ENCODE peak calls at places on chromosomes 2 and 18, in four cellular contexts. One of them, this sample, is unnamed.

GRCh38 chr2:177165103-177165583 is 47.5 kb upstream of the HNRNPA3 start:
- DNase-seq in prostate gland: no peak
- DNase-seq in mesenchymal stem cell: peak; percentile 59
- DNase-seq in OCI-LY7: peak; percentile 45
- DNase-seq in this sample: no peak

GRCh38 chr2:45879936-45880335 is 228.5 kb downstream of the PRKCE start:
- DNase-seq in mesenchymal stem cell: no peak
- DNase-seq in OCI-LY7: no peak
- DNase-seq in prostate gland: no peak
- DNase-seq in this sample: no peak

GRCh38 chr18:48672671-48673340 is 134.0 kb downstream of the CTIF start:
- DNase-seq in OCI-LY7: peak; percentile 71
- DNase-seq in mesenchymal stem cell: no peak
- DNase-seq in prostate gland: no peak
- DNase-seq in this sample: no peak

GRCh38 chr2:607709-608108 is 69.5 kb downstream of the TMEM18 start:
- DNase-seq in OCI-LY7: no peak
- DNase-seq in mesenchymal stem cell: no peak
- DNase-seq in prostate gland: no peak
- DNase-seq in this sample: no peak

GRCh38 chr18:47110875-47111274 is 39.4 kb downstream of the HDHD2 start:
- DNase-seq in prostate gland: no peak
- DNase-seq in mesenchymal stem cell: no peak
- DNase-seq in OCI-LY7: no peak
- DNase-seq in this sample: no peak

GRCh38 chr2:223053431-223054192 is 1.6 kb downstream of the KCNE4 start:
- DNase-seq in mesenchymal stem cell: peak; percentile 31
- DNase-seq in OCI-LY7: no peak
- DNase-seq in prostate gland: no peak
- DNase-seq in this sample: no peak

GRCh38 chr2:152094014-152094413 is 4.8 kb downstream of the CACNB4 start:
- DNase-seq in OCI-LY7: no peak
- DNase-seq in prostate gland: no peak
- DNase-seq in mesenchymal stem cell: no peak
- DNase-seq in this sample: no peak

GRCh38 chr18:58541137-58541788 is 87.6 kb downstream of the ALPK2 start:
- DNase-seq in OCI-LY7: no peak
- DNase-seq in mesenchymal stem cell: peak; percentile 35
- DNase-seq in prostate gland: no peak
- DNase-seq in this sample: peak; percentile 62

GRCh38 chr2:206452242-206452641 is 8.9 kb downstream of the ADAM23 start:
- DNase-seq in prostate gland: no peak
- DNase-seq in OCI-LY7: no peak
- DNase-seq in mesenchymal stem cell: no peak
- DNase-seq in this sample: no peak

GRCh38 chr2:30293303-30293912 is 62.1 kb downstream of the LBH start:
- DNase-seq in OCI-LY7: no peak
- DNase-seq in mesenchymal stem cell: peak; percentile 82
- DNase-seq in prostate gland: no peak
- DNase-seq in this sample: no peak

GRCh38 chr2:9033385-9034175 is 30.1 kb upstream of the MBOAT2 start:
- DNase-seq in mesenchymal stem cell: peak; percentile 13
- DNase-seq in OCI-LY7: no peak
- DNase-seq in prostate gland: no peak
- DNase-seq in this sample: peak; percentile 23
- H3K4me3 ChIP-seq in mesenchymal stem cell: no peak overlapping the region
- H3K4me3 ChIP-seq in OCI-LY7: no peak overlapping the region
- H3K4me3 ChIP-seq in prostate gland: no peak overlapping the region
- H3K4me3 ChIP-seq in this sample: no peak overlapping the region

DNA sequence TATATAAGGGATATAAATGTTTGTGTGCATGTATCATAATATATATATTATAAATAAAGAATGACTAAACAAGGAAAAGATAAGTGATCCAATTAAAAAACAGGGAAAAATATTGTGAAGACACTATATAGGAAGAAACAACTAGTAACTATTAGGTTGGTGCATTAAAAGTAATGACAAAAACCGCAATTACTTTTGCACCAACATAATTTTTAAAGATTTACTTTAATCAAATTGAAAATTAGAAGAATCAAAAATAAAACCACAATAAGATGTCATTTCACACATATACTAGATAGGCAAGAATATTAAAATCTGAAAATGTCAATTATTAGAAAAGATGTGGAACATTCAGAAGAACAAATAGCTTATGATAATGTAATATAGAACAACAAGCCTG is 595.9 kb downstream of the KCNJ3 start:
- DNase-seq in mesenchymal stem cell: no peak
- DNase-seq in OCI-LY7: no peak
- DNase-seq in prostate gland: no peak
- DNase-seq in this sample: no peak
- H3K36me3 ChIP-seq in mesenchymal stem cell: no peaks in the 10 kb centered on the region
- H3K36me3 ChIP-seq in OCI-LY7: no peaks in the 10 kb centered on the region
- H3K36me3 ChIP-seq in prostate gland: no peaks in the 10 kb centered on the region
- H3K36me3 ChIP-seq in this sample: no peaks in the 10 kb centered on the region

DNA sequence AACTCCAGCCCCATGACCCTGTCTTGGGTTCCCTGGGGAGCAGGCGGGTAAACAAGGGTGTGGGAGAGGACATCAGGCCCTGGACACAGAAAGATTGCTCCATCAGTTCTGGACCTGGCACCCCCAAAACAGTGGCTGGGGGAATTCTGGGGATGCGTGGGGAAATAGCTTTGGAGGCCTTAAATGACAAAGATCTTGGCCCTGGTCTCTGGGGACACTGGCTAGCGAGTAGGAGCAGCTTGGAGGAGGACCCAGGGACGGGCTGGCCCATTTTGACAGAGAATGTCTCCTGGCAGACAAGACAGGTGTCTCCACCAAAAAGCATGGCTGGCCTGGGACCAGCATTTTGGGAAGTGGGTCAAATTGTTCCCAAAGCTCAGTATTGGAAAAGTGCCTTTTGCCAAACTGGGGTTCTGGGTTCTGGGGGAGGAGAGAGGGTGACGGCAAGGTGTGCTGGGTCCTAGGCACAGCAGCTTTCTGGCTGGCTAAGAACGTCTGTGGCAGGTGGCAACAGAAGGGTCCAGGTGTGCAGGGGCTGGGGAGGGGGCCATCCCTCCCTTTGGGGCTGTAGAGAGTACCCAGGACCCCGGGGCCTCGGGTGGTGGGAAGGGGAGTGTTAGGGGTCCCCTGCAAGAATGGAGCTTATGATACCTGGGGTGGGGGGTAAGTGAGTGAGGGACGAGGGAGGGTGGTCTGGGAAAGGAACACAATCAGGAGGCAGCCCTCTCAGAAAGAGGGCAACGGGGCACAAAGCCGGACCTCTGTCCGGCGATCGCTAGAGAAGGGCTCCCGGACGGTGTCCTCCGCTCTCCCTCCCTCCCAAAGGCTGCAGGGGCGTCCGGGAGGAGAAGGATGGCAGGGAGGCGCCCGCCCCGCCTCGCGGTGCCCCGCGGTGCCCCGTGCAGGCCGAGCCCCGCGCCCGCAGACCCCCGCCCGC is 557 bp downstream of the CYRIA start:
- DNase-seq in prostate gland: no peak
- DNase-seq in mesenchymal stem cell: no peak
- DNase-seq in OCI-LY7: no peak
- DNase-seq in this sample: no peak
- H3K4me3 ChIP-seq in prostate gland: peak overlapping the region; percentile 61
- H3K4me3 ChIP-seq in mesenchymal stem cell: peak overlapping the region; percentile 78
- H3K4me3 ChIP-seq in OCI-LY7: peak overlapping the region; percentile 78
- H3K4me3 ChIP-seq in this sample: no peak overlapping the region

GRCh38 chr2:28399289-28399688 is 6.6 kb downstream of the FOSL2 start:
- DNase-seq in prostate gland: no peak
- DNase-seq in OCI-LY7: no peak
- DNase-seq in mesenchymal stem cell: no peak
- DNase-seq in this sample: no peak
- H3K36me3 ChIP-seq in prostate gland: peaks cover 4% of the 10 kb centered on the region
- H3K36me3 ChIP-seq in OCI-LY7: no peaks in the 10 kb centered on the region
- H3K36me3 ChIP-seq in mesenchymal stem cell: peaks cover 31% of the 10 kb centered on the region
- H3K36me3 ChIP-seq in this sample: peaks cover 1% of the 10 kb centered on the region

GRCh38 chr2:186693446-186693842 is 416 bp upstream of the FAM171B start:
- DNase-seq in OCI-LY7: no peak
- DNase-seq in mesenchymal stem cell: no peak
- DNase-seq in prostate gland: no peak
- DNase-seq in this sample: no peak

GRCh38 chr2:186697536-186697935 is 3.7 kb downstream of the FAM171B start:
- DNase-seq in mesenchymal stem cell: no peak
- DNase-seq in OCI-LY7: no peak
- DNase-seq in prostate gland: no peak
- DNase-seq in this sample: no peak

GRCh38 chr2:186696337-186696736 is 2.5 kb downstream of the FAM171B start:
- DNase-seq in mesenchymal stem cell: no peak
- DNase-seq in prostate gland: no peak
- DNase-seq in OCI-LY7: no peak
- DNase-seq in this sample: no peak

GRCh38 chr2:186696804-186697203 is 2.9 kb downstream of the FAM171B start:
- DNase-seq in mesenchymal stem cell: no peak
- DNase-seq in OCI-LY7: no peak
- DNase-seq in prostate gland: no peak
- DNase-seq in this sample: no peak

GRCh38 chr2:186695081-186695756 is 1.4 kb downstream of the FAM171B start:
- DNase-seq in prostate gland: no peak
- DNase-seq in mesenchymal stem cell: peak; percentile 8
- DNase-seq in OCI-LY7: no peak
- DNase-seq in this sample: no peak
- H3K4me3 ChIP-seq in prostate gland: no peak overlapping the region
- H3K4me3 ChIP-seq in mesenchymal stem cell: no peak overlapping the region
- H3K4me3 ChIP-seq in OCI-LY7: no peak overlapping the region
- H3K4me3 ChIP-seq in this sample: no peak overlapping the region

GRCh38 chr2:214774108-214774507 is 35.4 kb downstream of the BARD1 start:
- DNase-seq in OCI-LY7: no peak
- DNase-seq in mesenchymal stem cell: peak; percentile 61
- DNase-seq in prostate gland: no peak
- DNase-seq in this sample: no peak
- H3K36me3 ChIP-seq in OCI-LY7: peaks cover 87% of the 10 kb centered on the region
- H3K36me3 ChIP-seq in mesenchymal stem cell: no peaks in the 10 kb centered on the region
- H3K36me3 ChIP-seq in prostate gland: no peaks in the 10 kb centered on the region
- H3K36me3 ChIP-seq in this sample: peaks cover 15% of the 10 kb centered on the region

GRCh38 chr2:105397025-105397722 is 1.7 kb downstream of the FHL2 start:
- DNase-seq in mesenchymal stem cell: no peak
- DNase-seq in prostate gland: no peak
- DNase-seq in OCI-LY7: no peak
- DNase-seq in this sample: no peak
- H3K4me3 ChIP-seq in mesenchymal stem cell: peak overlapping the region; percentile 43
- H3K4me3 ChIP-seq in prostate gland: peak overlapping the region; percentile 87
- H3K4me3 ChIP-seq in OCI-LY7: no peak overlapping the region
- H3K4me3 ChIP-seq in this sample: no peak overlapping the region

GRCh38 chr2:101581675-101582299 is 106.9 kb upstream of the RFX8 start:
- DNase-seq in prostate gland: no peak
- DNase-seq in OCI-LY7: no peak
- DNase-seq in mesenchymal stem cell: no peak
- DNase-seq in this sample: no peak

DNA sequence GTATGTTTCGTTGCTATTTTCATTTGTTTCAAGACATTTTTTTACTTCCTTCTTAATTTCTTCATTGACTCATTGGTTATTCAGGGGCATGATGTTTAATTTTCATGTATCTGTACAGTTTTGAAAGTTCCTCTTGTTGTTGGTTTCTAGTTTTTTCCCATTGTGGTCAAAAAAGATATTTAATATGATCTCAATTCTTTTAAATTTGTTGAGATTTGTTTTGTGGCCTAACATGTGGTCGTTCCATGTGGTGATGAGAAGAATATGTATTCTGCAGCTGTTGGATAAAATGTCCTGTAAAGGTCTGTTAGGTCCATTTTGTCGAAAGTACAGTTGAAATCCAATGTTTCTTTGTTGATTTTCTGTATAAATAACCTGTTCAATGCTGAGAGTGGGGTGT is 110.3 kb upstream of the MAP4K4 start:
- DNase-seq in mesenchymal stem cell: no peak
- DNase-seq in OCI-LY7: no peak
- DNase-seq in prostate gland: no peak
- DNase-seq in this sample: no peak
- H3K36me3 ChIP-seq in mesenchymal stem cell: no peaks in the 10 kb centered on the region
- H3K36me3 ChIP-seq in OCI-LY7: no peaks in the 10 kb centered on the region
- H3K36me3 ChIP-seq in prostate gland: no peaks in the 10 kb centered on the region
- H3K36me3 ChIP-seq in this sample: no peaks in the 10 kb centered on the region

GRCh38 chr2:162071016-162071415 is 3.0 kb downstream of the DPP4 start:
- DNase-seq in prostate gland: no peak
- DNase-seq in OCI-LY7: no peak
- DNase-seq in mesenchymal stem cell: peak; percentile 75
- DNase-seq in this sample: no peak
- H3K4me3 ChIP-seq in prostate gland: no peak overlapping the region
- H3K4me3 ChIP-seq in OCI-LY7: no peak overlapping the region
- H3K4me3 ChIP-seq in mesenchymal stem cell: no peak overlapping the region
- H3K4me3 ChIP-seq in this sample: peak overlapping the region; percentile 13

DNA sequence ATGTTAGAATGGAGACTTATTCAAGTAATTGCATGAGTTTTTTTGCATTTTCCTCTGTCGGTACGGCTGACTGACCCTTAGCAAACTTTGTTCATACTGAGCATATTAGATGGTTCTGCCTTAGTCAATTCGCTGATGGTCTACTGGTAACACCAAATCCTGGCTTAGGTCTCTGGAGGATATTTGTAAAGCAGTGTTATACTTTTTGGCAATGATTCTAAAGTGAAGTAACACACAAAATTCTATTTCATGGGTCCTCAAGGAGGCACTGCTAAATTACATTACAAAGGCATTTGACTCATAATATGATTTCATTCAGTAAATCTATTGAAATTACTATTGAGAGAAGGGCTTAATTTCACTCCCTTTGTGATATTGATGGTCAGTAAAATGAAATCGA is 246.8 kb upstream of the RASGRP3 start:
- DNase-seq in prostate gland: no peak
- DNase-seq in OCI-LY7: no peak
- DNase-seq in mesenchymal stem cell: no peak
- DNase-seq in this sample: no peak
- H3K36me3 ChIP-seq in prostate gland: no peaks in the 10 kb centered on the region
- H3K36me3 ChIP-seq in OCI-LY7: peaks cover 50% of the 10 kb centered on the region
- H3K36me3 ChIP-seq in mesenchymal stem cell: no peaks in the 10 kb centered on the region
- H3K36me3 ChIP-seq in this sample: no peaks in the 10 kb centered on the region